ENCODE peak calls at places on chromosomes 16 and 17, in six cellular contexts. L, U, Q, W, K and Z are unnamed samples.

GRCh38 chr17:13922885-13923284 is 146.4 kb upstream of the COX10 start:
- DNase-seq in U (no peak), Q (no peak), K (no peak), L (no peak), W (no peak), Z (no peak)

GRCh38 chr16:67245674-67246080 is 1.6 kb downstream of the FHOD1 start:
- DNase-seq in K (no peak), W (no peak), Q (no peak), U (no peak), L (no peak), Z (no peak)

GRCh38 chr17:31556969-31557620 is 165.6 kb downstream of the RAB11FIP4 start:
- DNase-seq in K (no peak), Q (no peak), L (no peak), U (no peak), W (no peak), Z (no peak)

GRCh38 chr17:38907930-38908675 is 17.3 kb upstream of the LASP1NB start:
- DNase-seq in U (no peak), K (no peak), Q (no peak), W (no peak), L (no peak), Z (no peak)

GRCh38 chr16:57765160-57765728 is 29.7 kb downstream of the KATNB1 start:
- DNase-seq in L (no peak), K (no peak), Q (no peak), U (no peak), W (no peak), Z (no peak)

GRCh38 chr17:1724869-1725641 is 551 bp downstream of the WDR81 start:
- DNase-seq in W (no peak), K (no peak), L (no peak), Q (no peak), U (peak; percentile 33), Z (no peak)

GRCh38 chr17:73991260-73991659 is 212.2 kb upstream of the RPL38 start:
- DNase-seq in K (no peak), Q (no peak), U (no peak), L (no peak), W (no peak), Z (no peak)

GRCh38 chr16:29318037-29318436 is 88.5 kb downstream of the NPIPB11 start:
- DNase-seq in L (no peak), Q (no peak), K (no peak), U (no peak), W (no peak), Z (peak; percentile 54)

GRCh38 chr17:2170023-2170422 is 115.1 kb downstream of the HIC1 start:
- DNase-seq in U (no peak), K (no peak), W (no peak), Q (no peak), L (no peak), Z (no peak)

GRCh38 chr17:12386240-12386639 is 279.4 kb upstream of the MYOCD start:
- DNase-seq in Q (no peak), U (no peak), K (no peak), W (no peak), L (peak; percentile 11), Z (no peak)

DNA sequence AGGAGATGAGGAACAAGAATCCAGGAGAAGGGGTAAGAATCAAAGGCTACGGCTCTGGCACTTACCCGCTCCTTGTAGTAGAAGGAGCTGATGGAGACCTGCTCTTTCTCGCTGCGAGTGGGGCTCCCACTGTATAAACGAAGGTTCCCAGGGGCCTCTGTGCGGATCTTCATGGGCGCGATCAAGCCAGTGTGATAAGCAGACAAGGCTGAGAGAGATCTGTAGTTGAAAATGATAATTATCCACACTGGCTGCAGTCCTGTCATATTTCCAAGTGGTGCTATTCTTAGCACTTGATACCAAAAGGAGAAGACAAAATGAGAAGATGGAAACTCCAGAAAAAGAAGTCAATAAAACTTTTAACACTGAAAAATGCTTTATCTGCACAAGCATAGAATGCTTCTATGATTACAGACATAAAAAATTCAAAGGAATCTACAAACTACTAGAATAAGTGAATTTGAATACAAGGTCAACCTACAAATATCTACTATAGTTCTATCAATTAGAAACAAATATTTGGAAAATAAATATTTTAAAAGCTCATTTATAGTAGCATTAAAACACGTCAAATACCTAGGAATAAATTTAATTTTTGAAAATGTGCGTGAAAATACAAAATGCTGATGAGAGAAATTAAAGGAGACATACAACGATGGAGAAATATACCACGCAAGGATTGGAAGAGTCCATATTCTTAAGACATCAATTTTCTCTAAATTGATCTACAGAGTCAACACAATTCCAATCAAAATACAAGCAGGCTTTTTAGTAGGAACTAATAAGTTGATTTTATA is 80.8 kb downstream of the WDR59 start:
- DNase-seq in W (no peak), L (no peak), U (no peak), Q (no peak), K (no peak), Z (no peak)
- H3K27ac ChIP-seq in W (no peak overlapping the region), L (no peak overlapping the region), U (no peak overlapping the region), Q (no peak overlapping the region), K (no peak overlapping the region), Z (no peak overlapping the region)

DNA sequence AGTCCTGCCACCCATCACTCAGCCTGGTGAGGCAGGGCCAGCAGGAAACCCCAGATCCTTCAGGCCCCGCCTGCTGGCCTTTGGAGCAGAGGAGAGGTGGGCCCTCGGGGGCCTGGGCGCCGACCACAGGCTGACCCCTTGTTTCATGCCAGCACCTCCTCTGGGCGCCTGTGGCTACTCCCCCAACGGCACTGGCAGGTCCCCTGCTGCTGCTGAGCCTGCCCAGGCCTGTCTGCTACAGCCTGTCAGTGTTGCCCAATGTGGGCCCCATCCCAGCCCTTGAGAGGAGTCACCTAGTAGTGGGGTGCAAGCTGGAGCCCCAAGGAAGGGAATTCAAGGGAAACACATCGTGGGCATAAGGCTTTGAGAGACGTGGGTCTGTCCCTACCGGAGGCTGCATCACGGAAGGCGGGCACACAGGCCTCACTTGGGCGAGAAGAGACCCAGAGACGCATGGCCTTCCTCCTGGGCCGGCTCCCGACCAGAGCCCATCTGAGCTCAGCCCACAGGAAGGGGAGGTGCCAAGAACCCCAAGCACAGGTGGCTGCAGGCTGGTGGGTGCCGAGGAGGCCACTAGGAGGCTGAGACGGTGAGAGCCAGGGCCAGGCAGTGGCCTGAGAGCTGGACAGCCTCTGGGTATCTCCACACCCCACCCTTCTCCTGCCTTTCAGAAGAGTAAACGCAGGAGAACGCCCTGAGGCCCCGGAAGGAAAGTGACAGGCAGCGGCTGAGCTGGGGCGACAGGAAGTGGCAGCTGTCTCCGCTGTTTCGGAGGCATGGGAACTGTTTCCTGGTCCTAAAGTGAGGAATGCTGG is 8.1 kb upstream of the FASN start:
- DNase-seq in U (peak; percentile 23), K (peak; percentile 91), L (peak; percentile 37), Q (peak; percentile 51), W (peak; percentile 83), Z (peak; percentile 84)
- H3K4me1 ChIP-seq in U (no peaks in the 10 kb centered on the region), K (peaks cover 52% of the 10 kb centered on the region), L (peaks cover 12% of the 10 kb centered on the region), Q (peaks cover 21% of the 10 kb centered on the region), W (peaks cover 59% of the 10 kb centered on the region), Z (peaks cover 20% of the 10 kb centered on the region)

DNA sequence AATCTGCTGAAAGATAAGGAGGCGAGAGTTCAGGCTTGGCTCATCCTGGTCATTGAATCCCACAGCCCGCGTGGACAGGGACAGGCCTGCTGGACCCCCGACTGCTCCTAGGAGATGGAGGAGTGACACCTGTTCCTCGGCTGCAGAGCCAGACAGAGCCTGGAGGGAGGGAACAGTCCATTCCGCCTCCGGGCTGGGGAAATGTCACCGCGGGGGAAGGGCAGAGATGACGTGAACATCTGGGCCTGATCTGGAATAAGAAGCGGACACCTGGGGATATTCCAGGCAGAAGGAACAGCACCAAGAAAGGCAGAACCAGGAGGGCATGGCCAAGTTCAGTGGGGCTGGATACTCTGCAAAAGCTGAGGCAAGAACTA is 1.5 kb downstream of the ZNF747 start:
- DNase-seq in K (no peak), U (no peak), W (peak; percentile 64), L (no peak), Q (no peak), Z (no peak)
- TF ChIP-seq POLR2A in K (no peak), U (no peak), W (no peak), L (no peak), Q (no peak), Z (no peak)

GRCh38 chr17:60845012-60845411 is 167.4 kb downstream of the BCAS3 start:
- DNase-seq in K (no peak), U (no peak), Q (no peak), W (no peak), L (no peak), Z (no peak)
- H3K27ac ChIP-seq in K (no peak overlapping the region), U (no peak overlapping the region), Q (no peak overlapping the region), W (no peak overlapping the region), L (no peak overlapping the region), Z (no peak overlapping the region)

DNA sequence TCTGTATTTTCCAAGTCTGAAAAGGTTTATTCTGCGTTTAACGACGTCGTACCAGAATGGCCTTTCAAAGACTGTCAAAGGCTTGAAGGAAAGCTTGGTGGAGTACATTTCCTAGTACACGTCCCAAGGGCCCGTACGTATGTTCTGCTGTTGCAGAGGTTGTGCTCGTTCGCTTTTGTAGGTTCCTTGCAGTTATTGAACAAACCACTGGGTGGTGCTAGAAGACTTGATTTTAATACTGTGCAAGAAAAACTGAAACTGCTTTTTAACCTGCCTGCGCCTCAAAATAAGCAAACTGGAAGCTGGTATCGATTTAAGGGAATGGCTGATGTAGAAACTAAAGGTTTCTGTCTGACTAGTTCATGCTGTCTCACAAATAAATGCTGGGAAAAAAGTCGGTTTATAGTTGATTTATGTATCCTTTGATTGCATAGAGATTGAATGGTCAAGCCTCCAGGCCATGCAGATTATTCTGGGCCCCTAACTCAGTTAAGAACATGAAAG is 54.6 kb downstream of the USP10 start:
- DNase-seq in K (peak; percentile 84), U (peak; percentile 86), L (peak; percentile 93), W (peak; percentile 67), Q (peak; percentile 78), Z (no peak)
- H3K4me1 ChIP-seq in K (no peaks in the 10 kb centered on the region), U (no peaks in the 10 kb centered on the region), L (peaks cover 27% of the 10 kb centered on the region), W (peaks cover 7% of the 10 kb centered on the region), Q (peaks cover 54% of the 10 kb centered on the region), Z (peaks cover 19% of the 10 kb centered on the region)